ENCODE peak calls at places on chromosomes 12 and 14, in ten cellular contexts. One of them, this sample, is unnamed.

GRCh38 chr14:55207832-55208231 is 16.4 kb upstream of the DLGAP5 start:
- DNase-seq in CMK: no peak
- DNase-seq in T-helper 9 cell: no peak
- DNase-seq in RPMI8226: no peak
- DNase-seq in left cardiac atrium: no peak
- DNase-seq in left kidney: no peak
- DNase-seq in GM10248: no peak
- DNase-seq in HAP-1: no peak
- DNase-seq in CD8-positive, alpha-beta memory T cell: no peak
- DNase-seq in stimulated activated CD8-positive, alpha-beta memory T cell treated with anti-CD3 and anti-CD28 coated beads, Interleukin-15, amount 100 ng/mL, for 24 hours: no peak
- DNase-seq in this sample: no peak

GRCh38 chr12:101642115-101643067 is 47.6 kb downstream of the MYBPC1 start:
- DNase-seq in GM10248: no peak
- DNase-seq in T-helper 9 cell: no peak
- DNase-seq in left kidney: peak; percentile 78
- DNase-seq in stimulated activated CD8-positive, alpha-beta memory T cell treated with anti-CD3 and anti-CD28 coated beads, Interleukin-15, amount 100 ng/mL, for 24 hours: no peak
- DNase-seq in left cardiac atrium: no peak
- DNase-seq in CD8-positive, alpha-beta memory T cell: peak; percentile 3
- DNase-seq in HAP-1: no peak
- DNase-seq in CMK: no peak
- DNase-seq in RPMI8226: no peak
- DNase-seq in this sample: peak; percentile 86

GRCh38 chr12:26848156-26848825 is 15.3 kb upstream of the ITPR2 start:
- DNase-seq in CMK: no peak
- DNase-seq in T-helper 9 cell: no peak
- DNase-seq in CD8-positive, alpha-beta memory T cell: no peak
- DNase-seq in stimulated activated CD8-positive, alpha-beta memory T cell treated with anti-CD3 and anti-CD28 coated beads, Interleukin-15, amount 100 ng/mL, for 24 hours: no peak
- DNase-seq in RPMI8226: no peak
- DNase-seq in GM10248: no peak
- DNase-seq in left cardiac atrium: no peak
- DNase-seq in left kidney: no peak
- DNase-seq in HAP-1: no peak
- DNase-seq in this sample: no peak

GRCh38 chr12:92784795-92785562 is 82.2 kb downstream of the PLEKHG7 start:
- DNase-seq in HAP-1: peak; percentile 84
- DNase-seq in RPMI8226: peak; percentile 62
- DNase-seq in T-helper 9 cell: no peak
- DNase-seq in left cardiac atrium: no peak
- DNase-seq in GM10248: peak; percentile 50
- DNase-seq in stimulated activated CD8-positive, alpha-beta memory T cell treated with anti-CD3 and anti-CD28 coated beads, Interleukin-15, amount 100 ng/mL, for 24 hours: no peak
- DNase-seq in CMK: peak; percentile 32
- DNase-seq in CD8-positive, alpha-beta memory T cell: peak; percentile 61
- DNase-seq in left kidney: peak; percentile 90
- DNase-seq in this sample: peak; percentile 90

GRCh38 chr12:50087995-50088394 is 2.9 kb downstream of the SMARCD1 start:
- DNase-seq in left cardiac atrium: no peak
- DNase-seq in HAP-1: no peak
- DNase-seq in CMK: no peak
- DNase-seq in T-helper 9 cell: no peak
- DNase-seq in GM10248: no peak
- DNase-seq in CD8-positive, alpha-beta memory T cell: no peak
- DNase-seq in left kidney: no peak
- DNase-seq in RPMI8226: no peak
- DNase-seq in stimulated activated CD8-positive, alpha-beta memory T cell treated with anti-CD3 and anti-CD28 coated beads, Interleukin-15, amount 100 ng/mL, for 24 hours: no peak
- DNase-seq in this sample: no peak

GRCh38 chr12:14256139-14256538 is 109.3 kb upstream of the ATF7IP start:
- DNase-seq in left cardiac atrium: no peak
- DNase-seq in CD8-positive, alpha-beta memory T cell: peak; percentile 52
- DNase-seq in T-helper 9 cell: peak; percentile 32
- DNase-seq in left kidney: no peak
- DNase-seq in HAP-1: no peak
- DNase-seq in stimulated activated CD8-positive, alpha-beta memory T cell treated with anti-CD3 and anti-CD28 coated beads, Interleukin-15, amount 100 ng/mL, for 24 hours: no peak
- DNase-seq in RPMI8226: no peak
- DNase-seq in CMK: no peak
- DNase-seq in GM10248: no peak
- DNase-seq in this sample: no peak

GRCh38 chr14:34018125-34018524 is 67.3 kb upstream of the EGLN3 start:
- DNase-seq in T-helper 9 cell: no peak
- DNase-seq in RPMI8226: no peak
- DNase-seq in CD8-positive, alpha-beta memory T cell: peak; percentile 4
- DNase-seq in stimulated activated CD8-positive, alpha-beta memory T cell treated with anti-CD3 and anti-CD28 coated beads, Interleukin-15, amount 100 ng/mL, for 24 hours: no peak
- DNase-seq in left kidney: no peak
- DNase-seq in GM10248: no peak
- DNase-seq in left cardiac atrium: no peak
- DNase-seq in CMK: no peak
- DNase-seq in HAP-1: no peak
- DNase-seq in this sample: no peak

GRCh38 chr12:100403446-100403845 is 46.6 kb downstream of the SLC17A8 start:
- DNase-seq in CMK: no peak
- DNase-seq in HAP-1: no peak
- DNase-seq in T-helper 9 cell: no peak
- DNase-seq in left cardiac atrium: no peak
- DNase-seq in CD8-positive, alpha-beta memory T cell: no peak
- DNase-seq in RPMI8226: no peak
- DNase-seq in stimulated activated CD8-positive, alpha-beta memory T cell treated with anti-CD3 and anti-CD28 coated beads, Interleukin-15, amount 100 ng/mL, for 24 hours: no peak
- DNase-seq in GM10248: no peak
- DNase-seq in left kidney: no peak
- DNase-seq in this sample: no peak

GRCh38 chr14:105486974-105487448 is 325 bp downstream of the CRIP1 start:
- DNase-seq in RPMI8226: peak; percentile 28
- DNase-seq in GM10248: peak; percentile 61
- DNase-seq in CMK: no peak
- DNase-seq in left cardiac atrium: peak; percentile 80
- DNase-seq in left kidney: peak; percentile 51
- DNase-seq in stimulated activated CD8-positive, alpha-beta memory T cell treated with anti-CD3 and anti-CD28 coated beads, Interleukin-15, amount 100 ng/mL, for 24 hours: no peak
- DNase-seq in T-helper 9 cell: peak; percentile 58
- DNase-seq in CD8-positive, alpha-beta memory T cell: no peak
- DNase-seq in HAP-1: no peak
- DNase-seq in this sample: peak; percentile 63

GRCh38 chr12:31516702-31517101 is 74.2 kb downstream of the DENND5B start:
- DNase-seq in RPMI8226: no peak
- DNase-seq in HAP-1: no peak
- DNase-seq in left cardiac atrium: no peak
- DNase-seq in stimulated activated CD8-positive, alpha-beta memory T cell treated with anti-CD3 and anti-CD28 coated beads, Interleukin-15, amount 100 ng/mL, for 24 hours: no peak
- DNase-seq in CD8-positive, alpha-beta memory T cell: no peak
- DNase-seq in T-helper 9 cell: no peak
- DNase-seq in CMK: no peak
- DNase-seq in left kidney: no peak
- DNase-seq in GM10248: no peak
- DNase-seq in this sample: peak; percentile 69

GRCh38 chr14:98501335-98501734 is 770.7 kb downstream of the BCL11B start:
- DNase-seq in left cardiac atrium: no peak
- DNase-seq in left kidney: no peak
- DNase-seq in CMK: no peak
- DNase-seq in CD8-positive, alpha-beta memory T cell: no peak
- DNase-seq in GM10248: no peak
- DNase-seq in T-helper 9 cell: no peak
- DNase-seq in RPMI8226: no peak
- DNase-seq in stimulated activated CD8-positive, alpha-beta memory T cell treated with anti-CD3 and anti-CD28 coated beads, Interleukin-15, amount 100 ng/mL, for 24 hours: no peak
- DNase-seq in HAP-1: no peak
- DNase-seq in this sample: no peak

GRCh38 chr12:4441355-4442330 is 4.0 kb downstream of the FGF6 start:
- DNase-seq in T-helper 9 cell: no peak
- DNase-seq in stimulated activated CD8-positive, alpha-beta memory T cell treated with anti-CD3 and anti-CD28 coated beads, Interleukin-15, amount 100 ng/mL, for 24 hours: no peak
- DNase-seq in left cardiac atrium: no peak
- DNase-seq in CD8-positive, alpha-beta memory T cell: no peak
- DNase-seq in left kidney: peak; percentile 61
- DNase-seq in HAP-1: no peak
- DNase-seq in CMK: no peak
- DNase-seq in RPMI8226: no peak
- DNase-seq in GM10248: no peak
- DNase-seq in this sample: peak; percentile 95

GRCh38 chr12:91778938-91779400 is 366.7 kb downstream of the BTG1 start:
- DNase-seq in left cardiac atrium: no peak
- DNase-seq in HAP-1: no peak
- DNase-seq in CD8-positive, alpha-beta memory T cell: peak; percentile 25
- DNase-seq in RPMI8226: peak; percentile 85
- DNase-seq in left kidney: peak; percentile 68
- DNase-seq in T-helper 9 cell: peak; percentile 7
- DNase-seq in GM10248: peak; percentile 53
- DNase-seq in stimulated activated CD8-positive, alpha-beta memory T cell treated with anti-CD3 and anti-CD28 coated beads, Interleukin-15, amount 100 ng/mL, for 24 hours: no peak
- DNase-seq in CMK: no peak
- DNase-seq in this sample: peak; percentile 10

GRCh38 chr12:21350975-21351374 is 16.3 kb upstream of the SLCO1A2 start:
- DNase-seq in left cardiac atrium: no peak
- DNase-seq in RPMI8226: no peak
- DNase-seq in CD8-positive, alpha-beta memory T cell: no peak
- DNase-seq in stimulated activated CD8-positive, alpha-beta memory T cell treated with anti-CD3 and anti-CD28 coated beads, Interleukin-15, amount 100 ng/mL, for 24 hours: no peak
- DNase-seq in T-helper 9 cell: no peak
- DNase-seq in GM10248: no peak
- DNase-seq in HAP-1: no peak
- DNase-seq in CMK: no peak
- DNase-seq in left kidney: no peak
- DNase-seq in this sample: no peak

GRCh38 chr14:33587761-33588160 is 363.1 kb downstream of the EGLN3 start:
- DNase-seq in stimulated activated CD8-positive, alpha-beta memory T cell treated with anti-CD3 and anti-CD28 coated beads, Interleukin-15, amount 100 ng/mL, for 24 hours: no peak
- DNase-seq in left kidney: no peak
- DNase-seq in GM10248: no peak
- DNase-seq in HAP-1: no peak
- DNase-seq in T-helper 9 cell: no peak
- DNase-seq in CMK: no peak
- DNase-seq in CD8-positive, alpha-beta memory T cell: no peak
- DNase-seq in RPMI8226: no peak
- DNase-seq in left cardiac atrium: no peak
- DNase-seq in this sample: no peak

GRCh38 chr12:98868076-98868475 is 223.0 kb downstream of the APAF1 start:
- DNase-seq in CD8-positive, alpha-beta memory T cell: no peak
- DNase-seq in left cardiac atrium: no peak
- DNase-seq in CMK: no peak
- DNase-seq in HAP-1: no peak
- DNase-seq in left kidney: no peak
- DNase-seq in GM10248: no peak
- DNase-seq in stimulated activated CD8-positive, alpha-beta memory T cell treated with anti-CD3 and anti-CD28 coated beads, Interleukin-15, amount 100 ng/mL, for 24 hours: no peak
- DNase-seq in RPMI8226: no peak
- DNase-seq in T-helper 9 cell: no peak
- DNase-seq in this sample: no peak

GRCh38 chr12:11725616-11726015 is 76.1 kb downstream of the ETV6 start:
- DNase-seq in left cardiac atrium: no peak
- DNase-seq in T-helper 9 cell: no peak
- DNase-seq in GM10248: no peak
- DNase-seq in stimulated activated CD8-positive, alpha-beta memory T cell treated with anti-CD3 and anti-CD28 coated beads, Interleukin-15, amount 100 ng/mL, for 24 hours: no peak
- DNase-seq in left kidney: no peak
- DNase-seq in RPMI8226: no peak
- DNase-seq in CD8-positive, alpha-beta memory T cell: no peak
- DNase-seq in CMK: no peak
- DNase-seq in HAP-1: no peak
- DNase-seq in this sample: no peak

GRCh38 chr12:100186071-100186470 is 14.5 kb upstream of the ACTR6 start:
- DNase-seq in CMK: no peak
- DNase-seq in stimulated activated CD8-positive, alpha-beta memory T cell treated with anti-CD3 and anti-CD28 coated beads, Interleukin-15, amount 100 ng/mL, for 24 hours: no peak
- DNase-seq in left kidney: no peak
- DNase-seq in left cardiac atrium: no peak
- DNase-seq in RPMI8226: no peak
- DNase-seq in T-helper 9 cell: no peak
- DNase-seq in HAP-1: no peak
- DNase-seq in GM10248: no peak
- DNase-seq in CD8-positive, alpha-beta memory T cell: no peak
- DNase-seq in this sample: no peak

This sample was measured in NCI-H69.